ENCODE peak calls at places on chromosomes 7 and 10, in six cellular contexts. S is SK-N-SH, Y is sigmoid colon, X is transverse colon, E is tibial nerve, C is stomach. K is an unnamed sample.

GRCh38 chr10:71043858-71044257 is 155.5 kb upstream of the PCBD1 start:
- DNase-seq in S (no peak), E (no peak), Y (peak), C (no peak), X (no peak), K (no peak)

GRCh38 chr7:134770676-134771075 is 8.8 kb upstream of the CALD1 start:
- DNase-seq in X (no peak), Y (no peak), C (no peak), S (no peak), E (no peak), K (peak)

GRCh38 chr10:75959209-75959608 is 527.8 kb downstream of the LRMDA start:
- DNase-seq in C (no peak), S (no peak), Y (no peak), E (no peak), X (no peak), K (no peak)

GRCh38 chr7:139620676-139621344 is 97.3 kb downstream of the CLEC2L start:
- DNase-seq in X (peak), Y (no peak), C (peak), S (peak), E (peak), K (no peak)

GRCh38 chr7:18895456-18895855 is 222.0 kb downstream of the TWIST1 start:
- DNase-seq in X (no peak), C (no peak), Y (no peak), S (no peak), E (no peak), K (no peak)

GRCh38 chr10:113444766-113445365 is 108.0 kb upstream of the HABP2 start:
- DNase-seq in X (no peak), E (no peak), Y (no peak), S (no peak), C (no peak), K (peak)

GRCh38 chr7:149714081-149714909 is 59.1 kb downstream of the ZNF467 start:
- DNase-seq in X (peak), S (peak), C (peak), E (peak), Y (peak), K (no peak)

GRCh38 chr7:27168265-27168947 is 3.1 kb upstream of the HOXA9 start:
- DNase-seq in X (no peak), Y (peak), S (peak), E (no peak), C (no peak), K (no peak)

GRCh38 chr10:7855205-7855604 is 36.9 kb downstream of the TAF3 start:
- DNase-seq in E (no peak), C (no peak), Y (no peak), X (no peak), S (no peak), K (no peak)

GRCh38 chr7:46859963-46860475 is 721.9 kb downstream of the TNS3 start:
- DNase-seq in C (no peak), S (no peak), Y (no peak), X (no peak), E (no peak), K (no peak)

GRCh38 chr7:114865564-114865963 is 56.3 kb upstream of the MDFIC start:
- DNase-seq in X (peak), Y (no peak), S (no peak), E (peak), C (peak), K (no peak)

GRCh38 chr10:120431356-120431755 is 25.7 kb upstream of the PLPP4 start:
- DNase-seq in Y (no peak), C (no peak), X (no peak), E (no peak), S (no peak), K (no peak)

GRCh38 chr7:112254166-112254565 is 47.7 kb downstream of the ZNF277 start:
- DNase-seq in E (no peak), X (no peak), S (no peak), C (no peak), Y (no peak), K (no peak)

GRCh38 chr10:76178561-76179292 is 747.3 kb downstream of the LRMDA start:
- DNase-seq in C (no peak), E (no peak), S (no peak), Y (no peak), X (no peak), K (peak)

GRCh38 chr7:156907656-156908055 is 14.7 kb upstream of the LMBR1 start:
- DNase-seq in Y (no peak), S (no peak), C (no peak), X (no peak), E (no peak), K (no peak)

GRCh38 chr7:55120501-55121198 is 101.8 kb downstream of the EGFR start:
- DNase-seq in C (no peak), Y (no peak), E (peak), X (no peak), S (no peak), K (peak)

GRCh38 chr10:92305133-92306072 is 14.4 kb downstream of the MARCHF5 start:
- DNase-seq in C (no peak), X (no peak), Y (no peak), E (no peak), S (no peak), K (no peak)

GRCh38 chr7:85065888-85066485 is 120.9 kb downstream of the SEMA3D start:
- DNase-seq in S (no peak), X (no peak), E (no peak), C (no peak), Y (no peak), K (no peak)

GRCh38 chr7:1024331-1024761 is 20.0 kb upstream of the GPR146 start:
- DNase-seq in Y (no peak), C (no peak), S (no peak), X (peak), E (no peak), K (no peak)

GRCh38 chr10:47165711-47166404 is 134.1 kb upstream of the GDF10 start:
- DNase-seq in Y (peak), C (no peak), E (peak), X (peak), S (no peak), K (peak)

GRCh38 chr7:121075952-121076349 is 87.4 kb downstream of the CPED1 start:
- DNase-seq in S (no peak), X (no peak), C (no peak), Y (no peak), E (no peak), K (no peak)

GRCh38 chr7:121073463-121074099 is 85.1 kb downstream of the CPED1 start:
- DNase-seq in E (no peak), S (no peak), X (no peak), Y (no peak), C (no peak), K (no peak)

GRCh38 chr7:121078701-121079227 is 90.3 kb downstream of the CPED1 start:
- DNase-seq in Y (no peak), S (no peak), X (no peak), C (no peak), E (no peak), K (no peak)

GRCh38 chr7:121077165-121077630 is 88.7 kb downstream of the CPED1 start:
- DNase-seq in E (no peak), Y (no peak), X (no peak), C (no peak), S (no peak), K (no peak)

GRCh38 chr7:121076350-121077164 is 88.0 kb downstream of the CPED1 start:
- DNase-seq in S (no peak), X (no peak), Y (no peak), C (no peak), E (no peak), K (no peak)
- TF ChIP-seq EP300 in S (no peak), X (no peak), Y (no peak), C (no peak), E (no peak), K (no peak)

GRCh38 chr10:96596422-96597407 is 9.9 kb upstream of the TM9SF3 start:
- DNase-seq in Y (no peak), C (no peak), S (no peak), E (no peak), X (no peak), K (no peak)
- TF ChIP-seq EP300 in Y (no peak), C (no peak), S (no peak), E (no peak), X (no peak), K (no peak)

GRCh38 chr7:132800522-132800921 is 224.3 kb upstream of the PLXNA4 start:
- DNase-seq in Y (no peak), C (no peak), S (no peak), E (no peak), X (no peak), K (no peak)
- TF ChIP-seq EP300 in Y (no peak), C (no peak), S (no peak), E (no peak), X (no peak), K (no peak)

GRCh38 chr7:104061652-104062051 is 72.2 kb upstream of the RELN start:
- DNase-seq in S (no peak), Y (no peak), C (no peak), E (no peak), X (no peak), K (no peak)

GRCh38 chr7:104059103-104059502 is 69.6 kb upstream of the RELN start:
- DNase-seq in C (no peak), X (no peak), Y (no peak), E (no peak), S (no peak), K (no peak)

GRCh38 chr7:104065491-104065890 is 76.0 kb upstream of the RELN start:
- DNase-seq in S (no peak), E (no peak), Y (no peak), X (no peak), C (no peak), K (no peak)

GRCh38 chr7:104064969-104065387 is 75.5 kb upstream of the RELN start:
- DNase-seq in C (no peak), S (no peak), Y (no peak), E (no peak), X (no peak), K (no peak)
- TF ChIP-seq EP300 in C (no peak), S (no peak), Y (no peak), E (no peak), X (no peak), K (no peak)

GRCh38 chr10:33676606-33677005 is 342.1 kb upstream of the NRP1 start:
- DNase-seq in S (no peak), E (no peak), Y (no peak), X (no peak), C (no peak), K (no peak)

GRCh38 chr10:33680036-33680435 is 345.6 kb upstream of the NRP1 start:
- DNase-seq in Y (no peak), C (no peak), X (no peak), E (no peak), S (no peak), K (no peak)

DNA sequence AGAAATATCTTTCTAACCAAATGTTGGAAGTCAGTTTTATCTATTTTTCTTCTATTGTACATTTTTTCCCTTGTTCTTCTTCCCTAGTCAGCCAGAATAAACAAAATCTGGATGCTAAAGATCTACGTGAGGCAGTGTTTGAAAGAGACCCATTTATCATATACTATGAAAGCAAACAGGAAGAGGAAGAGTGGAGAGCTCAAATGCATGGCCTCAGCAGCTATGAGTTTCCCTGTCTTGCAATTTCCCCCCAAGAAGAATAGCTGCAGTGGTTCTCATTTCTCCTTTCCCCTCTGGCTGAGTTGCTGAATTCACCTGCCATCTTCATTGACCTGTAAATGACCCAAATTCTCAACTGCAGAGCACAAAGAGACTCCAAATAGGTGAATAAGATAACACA is 347.1 kb upstream of the NRP1 start:
- DNase-seq in Y (no peak), S (no peak), X (no peak), E (no peak), C (no peak), K (no peak)
- TF ChIP-seq EP300 in Y (no peak), S (no peak), X (no peak), E (no peak), C (no peak), K (no peak)

DNA sequence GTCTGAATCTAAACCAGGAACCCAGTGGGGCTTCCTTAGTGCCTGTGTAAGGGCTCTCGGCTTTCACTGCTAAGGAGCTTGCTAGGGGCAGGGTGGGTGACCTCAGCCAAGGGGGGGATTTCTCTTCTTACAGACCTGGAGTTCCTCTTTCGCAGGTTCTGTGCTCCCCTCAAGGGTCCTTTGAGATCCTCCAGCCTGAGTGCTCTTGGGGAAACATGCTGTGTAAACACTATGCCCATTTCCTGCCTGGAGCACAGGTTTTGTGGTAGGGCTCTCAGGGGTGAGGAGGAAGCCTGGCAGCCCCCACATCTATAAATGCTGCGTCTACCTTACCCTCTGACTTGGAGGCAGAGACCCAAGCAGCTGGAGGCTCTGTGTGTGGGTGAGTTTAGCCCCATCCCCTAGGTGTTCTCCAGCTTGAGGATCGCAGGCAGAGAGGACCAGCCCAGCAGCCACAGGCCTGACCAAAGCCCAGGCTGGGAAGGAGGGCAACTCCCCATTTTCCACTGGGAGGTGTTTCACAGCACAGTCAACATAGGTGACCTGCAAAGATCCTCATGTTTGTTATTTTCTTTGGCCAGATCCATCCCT is at the start of gene SFTPA1:
- DNase-seq in Y (no peak), S (no peak), E (no peak), X (no peak), C (no peak), K (no peak)
- TF ChIP-seq EP300 in Y (no peak), S (no peak), E (no peak), X (no peak), C (no peak), K (no peak)

DNA sequence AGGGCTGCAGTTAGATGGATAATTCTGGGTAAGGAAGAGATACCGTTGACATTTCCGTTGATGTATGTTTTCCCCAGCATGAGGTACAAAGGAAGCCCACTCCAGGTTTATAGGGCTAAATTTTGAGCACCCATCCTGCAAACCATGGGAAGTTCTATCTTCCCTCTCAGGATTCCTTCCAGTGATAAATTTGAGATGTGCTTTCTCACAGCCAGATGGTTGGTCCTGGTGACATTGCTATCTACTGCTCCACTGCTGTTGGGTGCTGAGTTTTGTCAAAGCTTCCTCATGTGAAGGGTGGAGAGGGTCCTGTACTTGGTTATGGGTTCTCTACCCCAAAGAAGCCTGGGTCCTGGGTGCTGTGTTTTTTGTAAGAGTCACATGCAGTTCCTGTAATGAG is 57.4 kb downstream of the CXCL12 start:
- DNase-seq in E (no peak), S (no peak), C (no peak), X (no peak), Y (no peak), K (peak)
- TF ChIP-seq EP300 in E (no peak), S (no peak), C (no peak), X (no peak), Y (no peak), K (no peak)

DNA sequence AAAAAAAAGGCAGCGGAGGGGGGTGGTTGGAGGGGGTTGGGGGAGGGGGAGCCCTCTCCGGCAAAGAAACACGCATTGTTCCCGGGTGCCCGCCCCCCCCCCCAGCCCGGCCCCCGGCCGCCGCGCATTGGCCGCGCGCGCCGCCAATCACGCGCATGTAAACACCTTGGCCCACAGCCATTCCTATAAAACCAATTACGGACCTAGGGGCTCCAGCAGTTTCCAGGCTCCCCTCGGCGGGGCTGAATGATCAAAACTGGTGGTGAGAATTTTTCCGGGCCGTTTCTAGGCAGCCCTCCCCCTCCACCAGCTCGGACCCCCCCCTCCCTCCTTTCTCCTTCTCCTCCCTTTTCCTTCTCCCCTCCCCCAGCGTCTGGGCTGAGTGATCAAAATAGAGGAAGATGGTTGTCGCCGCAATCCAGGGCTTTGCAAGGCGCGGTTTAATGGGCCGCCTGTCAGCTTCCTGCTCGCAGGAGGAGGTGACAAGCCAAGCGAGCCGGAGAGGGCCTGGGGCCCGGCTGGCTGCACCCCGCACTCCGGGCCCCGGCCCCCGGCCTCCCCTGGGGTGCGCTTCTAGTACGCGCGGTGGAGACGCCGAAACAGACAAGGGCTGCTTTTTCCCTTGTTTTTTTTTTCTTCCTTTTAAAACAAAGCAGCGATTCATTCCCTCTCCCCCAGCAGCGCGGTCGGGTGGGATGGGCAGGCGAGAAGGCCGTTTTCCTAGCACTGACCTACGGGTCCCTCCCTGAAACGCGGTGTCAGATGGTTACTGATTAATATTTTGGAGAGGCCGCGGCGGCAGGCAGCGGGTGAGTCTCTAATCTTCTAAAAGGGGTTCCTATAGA is 432 bp upstream of the TNRC18 start:
- DNase-seq in E (peak), C (peak), X (peak), S (peak), Y (peak), K (peak)
- TF ChIP-seq EP300 in E (no peak), C (no peak), X (no peak), S (peak), Y (no peak), K (no peak)

K was measured in esophagus muscularis mucosa.